ENCODE peak calls at places on chromosomes 1 and 21, in six cellular contexts. H is stomach, W is A549, L is spleen, O is tibial artery, P is tibial nerve. K is an unnamed sample. For H3K4me1, the result is how much of the 10 kb centered on the place peaks cover.

GRCh38 chr1:69175078-69175477 is 392.6 kb upstream of the LRRC7 start:
- DNase-seq in P (no peak), W (no peak), O (no peak), H (no peak), L (no peak), K (no peak)

GRCh38 chr1:7752512-7753417 is 18.3 kb upstream of the VAMP3 start:
- DNase-seq in L (no peak), P (peak), O (peak), W (peak), H (peak), K (peak)

GRCh38 chr1:12132078-12132477 is 34.7 kb upstream of the TNFRSF1B start:
- DNase-seq in L (peak), W (no peak), O (peak), H (no peak), P (peak), K (no peak)

GRCh38 chr21:34116569-34116968 is 43.2 kb downstream of the MRPS6 start:
- DNase-seq in L (no peak), O (no peak), H (no peak), P (no peak), W (no peak), K (no peak)

GRCh38 chr1:67894981-67895735 is 61.9 kb upstream of the GNG12 start:
- DNase-seq in W (no peak), L (no peak), H (no peak), P (no peak), O (no peak), K (no peak)

GRCh38 chr21:29194847-29195246 is 64.4 kb downstream of the MAP3K7CL start:
- DNase-seq in L (no peak), W (no peak), O (no peak), H (no peak), P (no peak), K (no peak)

GRCh38 chr21:45695086-45695485 is 51.6 kb downstream of the PCBP3 start:
- DNase-seq in H (no peak), W (no peak), P (no peak), O (no peak), L (no peak), K (peak)

GRCh38 chr21:29181799-29182470 is 51.5 kb downstream of the MAP3K7CL start:
- DNase-seq in O (no peak), H (no peak), P (no peak), W (peak), L (no peak), K (no peak)

GRCh38 chr1:229025576-229025975 is 245.3 kb upstream of the RAB4A start:
- DNase-seq in P (no peak), W (no peak), L (no peak), H (no peak), O (no peak), K (no peak)

GRCh38 chr1:62089570-62089969 is 105.1 kb upstream of the L1TD1 start:
- DNase-seq in P (no peak), O (no peak), H (no peak), W (no peak), L (no peak), K (no peak)

GRCh38 chr1:9315411-9316079 is 22.9 kb downstream of the SPSB1 start:
- DNase-seq in W (no peak), L (no peak), H (no peak), P (no peak), O (no peak), K (no peak)

GRCh38 chr1:39183503-39184353 is 20.8 kb upstream of the MACF1 start:
- DNase-seq in L (no peak), W (peak), H (peak), P (no peak), O (peak), K (no peak)

GRCh38 chr1:33397994-33398393 is 32.9 kb downstream of the PHC2 start:
- DNase-seq in H (no peak), O (no peak), W (no peak), L (no peak), P (no peak), K (no peak)

GRCh38 chr1:150999051-150999674 is 7.5 kb downstream of the MINDY1 start:
- DNase-seq in L (no peak), P (no peak), W (no peak), H (no peak), O (no peak), K (no peak)

GRCh38 chr1:47524272-47524671 is 86.4 kb downstream of the FOXD2 start:
- DNase-seq in W (no peak), L (no peak), O (no peak), H (no peak), P (no peak), K (no peak)

GRCh38 chr1:57377731-57378139 is 46.1 kb downstream of the DAB1 start:
- DNase-seq in H (no peak), W (no peak), L (no peak), O (no peak), P (no peak), K (no peak)

GRCh38 chr1:188043536-188044245 is 1214.9 kb downstream of the PLA2G4A start:
- DNase-seq in H (no peak), L (no peak), P (no peak), W (no peak), O (no peak), K (no peak)

GRCh38 chr1:42340093-42340492 is 5.1 kb upstream of the FOXJ3 start:
- DNase-seq in L (no peak), P (no peak), W (peak), H (peak), O (no peak), K (no peak)

GRCh38 chr1:118914379-118915161 is 73.6 kb downstream of the TBX15 start:
- DNase-seq in O (no peak), L (no peak), H (no peak), W (peak), P (no peak), K (no peak)

GRCh38 chr21:33808715-33809367 is 106.8 kb downstream of the ATP5PO start:
- DNase-seq in L (no peak), W (no peak), O (no peak), H (no peak), P (no peak), K (no peak)

GRCh38 chr1:228997721-228998144 is 262.5 kb downstream of the RHOU start:
- DNase-seq in W (no peak), H (no peak), L (no peak), P (no peak), O (no peak), K (no peak)

GRCh38 chr1:220157738-220158137 is 63.8 kb downstream of the IARS2 start:
- DNase-seq in P (no peak), H (no peak), W (no peak), O (no peak), L (no peak), K (no peak)

GRCh38 chr1:88061106-88061829 is 622.8 kb upstream of the PKN2 start:
- DNase-seq in P (peak), O (peak), H (peak), L (no peak), W (peak), K (peak)

GRCh38 chr1:226408285-226409184 is 642 bp upstream of the PARP1 start:
- DNase-seq in P (no peak), H (no peak), O (no peak), W (no peak), L (peak), K (no peak)

GRCh38 chr1:113156368-113156767 is 83.4 kb downstream of the LRIG2 start:
- DNase-seq in O (no peak), L (no peak), H (no peak), W (no peak), P (no peak), K (no peak)

GRCh38 chr1:8089535-8090228 is 63.6 kb upstream of the ERRFI1 start:
- DNase-seq in W (no peak), H (no peak), P (no peak), L (no peak), O (no peak), K (no peak)

GRCh38 chr21:39153842-39154241 is 29.4 kb downstream of the PSMG1 start:
- DNase-seq in H (no peak), L (no peak), O (no peak), W (no peak), P (no peak), K (no peak)

GRCh38 chr1:45953934-45954333 is 150.5 kb downstream of the MAST2 start:
- DNase-seq in L (no peak), W (no peak), H (no peak), O (no peak), P (no peak), K (peak)

GRCh38 chr1:41931578-41931977 is 12.9 kb upstream of the HIVEP3 start:
- DNase-seq in W (no peak), H (no peak), L (no peak), P (no peak), O (no peak), K (no peak)

GRCh38 chr1:175118375-175118774 is 50.7 kb downstream of the TNN start:
- DNase-seq in W (no peak), P (no peak), H (no peak), L (no peak), O (no peak), K (no peak)

GRCh38 chr1:97210302-97210701 is 488.7 kb downstream of the PTBP2 start:
- DNase-seq in P (no peak), O (no peak), L (no peak), W (no peak), H (no peak), K (no peak)

GRCh38 chr1:237300642-237301041 is 258.7 kb downstream of the RYR2 start:
- DNase-seq in W (no peak), O (no peak), P (no peak), L (no peak), H (no peak), K (no peak)

GRCh38 chr1:109814223-109814622 is 50.5 kb upstream of the EPS8L3 start:
- DNase-seq in H (no peak), P (no peak), O (no peak), L (no peak), W (no peak), K (no peak)

GRCh38 chr1:109817881-109818280 is 54.2 kb upstream of the EPS8L3 start:
- DNase-seq in L (no peak), O (no peak), H (no peak), P (no peak), W (no peak), K (no peak)

GRCh38 chr1:109814993-109815786 is 51.5 kb upstream of the EPS8L3 start:
- DNase-seq in L (no peak), H (no peak), W (no peak), O (no peak), P (no peak), K (no peak)

GRCh38 chr1:109816975-109817535 is 53.3 kb upstream of the EPS8L3 start:
- DNase-seq in P (no peak), H (no peak), L (no peak), O (no peak), W (no peak), K (no peak)

DNA sequence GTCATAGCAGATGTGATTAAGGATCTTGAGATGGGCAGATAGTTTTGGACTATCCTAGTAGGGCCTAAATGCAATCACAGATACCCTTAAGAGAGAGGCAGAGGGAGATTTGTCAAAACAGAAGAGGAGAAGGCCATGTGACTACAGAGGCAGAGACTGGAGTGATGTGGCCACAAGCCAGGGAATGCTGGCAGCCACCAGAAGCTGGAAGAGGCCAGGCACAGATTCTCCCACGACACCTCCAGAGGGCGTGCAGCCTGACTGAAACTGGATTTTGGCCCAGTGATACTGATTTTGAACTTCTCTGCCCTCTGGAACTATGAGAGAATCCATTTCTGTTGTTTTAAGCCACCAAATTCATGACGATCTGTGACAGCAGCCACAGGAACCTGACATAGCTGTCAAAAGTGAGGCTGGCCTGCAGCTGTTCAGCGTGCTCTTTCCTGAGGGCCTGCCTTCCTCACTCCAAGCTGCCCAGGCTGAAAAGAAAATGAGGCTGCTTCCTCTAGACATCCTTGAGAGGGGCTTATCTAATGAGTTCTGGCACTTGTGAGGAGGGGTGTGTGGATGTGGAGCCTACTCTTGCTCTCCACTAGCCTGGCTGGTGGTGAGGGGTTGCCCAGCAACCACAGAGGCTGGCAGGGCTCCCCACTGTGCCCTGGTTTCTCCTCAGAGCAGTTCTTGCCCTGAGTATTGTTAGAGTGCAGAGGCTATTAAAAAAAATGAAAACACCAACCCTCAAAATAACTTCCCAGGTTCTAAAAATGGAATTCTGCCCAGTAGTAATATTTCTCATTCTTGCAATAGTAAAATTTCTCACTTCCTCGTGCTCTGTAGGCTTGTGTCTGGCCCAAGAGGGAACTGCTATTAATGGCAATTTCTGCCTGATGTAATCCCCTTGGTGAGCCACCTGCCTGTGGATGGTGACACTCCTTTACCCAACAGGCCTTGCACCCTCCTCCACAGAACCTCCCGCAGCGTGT is 52.4 kb upstream of the EPS8L3 start:
- DNase-seq in W (no peak), L (no peak), H (no peak), O (peak), P (no peak), K (no peak)
- H3K4me1 ChIP-seq in W (under half), L (under half), H (under half), O (under half), P (under half), K (under half)

GRCh38 chr1:31761883-31762282 is 2.3 kb downstream of the ADGRB2 start:
- DNase-seq in O (no peak), L (no peak), P (no peak), W (no peak), H (no peak), K (no peak)
- H3K4me3 ChIP-seq in O (no peak), L (no peak), P (no peak), W (no peak), H (no peak), K (no peak)

GRCh38 chr1:55426156-55426555 is 211.0 kb upstream of the USP24 start:
- DNase-seq in W (no peak), O (no peak), P (no peak), L (no peak), H (no peak), K (no peak)

GRCh38 chr1:55428236-55428635 is 213.1 kb upstream of the USP24 start:
- DNase-seq in L (no peak), W (no peak), H (no peak), O (no peak), P (no peak), K (no peak)

GRCh38 chr1:55425310-55425930 is 210.3 kb upstream of the USP24 start:
- DNase-seq in L (no peak), W (no peak), O (no peak), P (no peak), H (no peak), K (no peak)

GRCh38 chr1:55427576-55427975 is 212.4 kb upstream of the USP24 start:
- DNase-seq in P (no peak), W (no peak), O (no peak), H (no peak), L (no peak), K (no peak)

GRCh38 chr1:55426619-55427018 is 211.5 kb upstream of the USP24 start:
- DNase-seq in O (no peak), W (no peak), H (no peak), P (no peak), L (no peak), K (no peak)
- H3K4me1 ChIP-seq in O (under half), W (under half), H (under half), P (under half), L (under half), K (under half)

DNA sequence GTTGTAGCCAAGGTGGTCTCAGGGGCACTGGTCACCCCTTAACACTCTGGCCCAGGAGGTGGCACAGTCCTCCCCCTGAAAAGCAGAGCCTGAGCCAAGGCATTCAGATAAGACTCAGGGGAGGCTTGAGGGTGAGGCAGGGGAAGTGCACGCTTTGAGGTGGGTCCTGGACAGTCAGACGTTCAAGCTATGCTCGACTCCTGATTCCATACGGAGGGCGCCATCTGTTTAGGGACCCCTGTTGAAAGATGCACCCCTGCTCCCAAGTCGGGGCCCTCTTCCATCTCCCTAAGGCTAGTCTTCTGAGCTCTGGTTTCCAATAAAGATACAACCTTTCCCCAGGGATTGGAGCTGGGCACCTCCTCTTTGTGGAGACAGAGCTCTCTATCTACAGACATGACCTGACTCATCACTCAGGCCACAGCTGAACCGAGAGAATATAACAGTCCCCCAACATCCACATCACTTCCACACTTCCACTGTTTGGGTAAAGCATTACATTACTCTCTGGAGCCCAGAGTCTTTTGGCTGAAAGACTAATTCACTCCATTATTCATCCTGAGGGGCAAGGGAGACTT is 13.1 kb upstream of the CHI3L1 start:
- DNase-seq in L (no peak), P (no peak), H (peak), O (no peak), W (no peak), K (no peak)
- H3K4me3 ChIP-seq in L (no peak), P (no peak), H (no peak), O (no peak), W (no peak), K (no peak)

GRCh38 chr1:184416476-184416875 is 29.6 kb downstream of the C1orf21 start:
- DNase-seq in H (no peak), O (no peak), P (no peak), L (no peak), W (no peak), K (no peak)

GRCh38 chr1:184418955-184419733 is 32.3 kb downstream of the C1orf21 start:
- DNase-seq in H (no peak), L (no peak), P (no peak), W (no peak), O (no peak), K (no peak)

GRCh38 chr1:184416921-184417320 is 30.1 kb downstream of the C1orf21 start:
- DNase-seq in L (no peak), W (no peak), O (no peak), P (no peak), H (no peak), K (no peak)

GRCh38 chr1:184422490-184423233 is 35.8 kb downstream of the C1orf21 start:
- DNase-seq in W (no peak), L (no peak), O (no peak), H (no peak), P (no peak), K (no peak)

DNA sequence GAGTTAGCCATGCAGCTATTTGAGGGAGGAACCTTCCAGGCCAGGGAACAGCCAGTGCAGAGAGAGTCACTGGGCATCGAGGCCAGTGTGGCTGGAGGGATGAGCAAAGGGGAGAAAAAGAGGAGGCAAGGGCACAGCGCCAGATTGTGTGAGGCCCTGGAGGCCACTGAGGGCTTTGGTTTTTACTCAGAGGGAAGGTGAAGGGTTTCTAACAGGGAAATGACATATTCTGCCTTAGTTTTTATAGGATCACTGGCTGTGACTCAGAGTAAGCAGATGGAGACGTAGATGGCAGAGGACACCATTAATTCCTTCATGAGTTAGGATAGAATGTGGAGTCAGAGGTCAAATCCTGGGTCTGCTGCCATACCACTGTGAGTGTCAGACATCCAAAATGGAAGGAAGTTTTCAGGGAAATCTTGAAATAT is 32.9 kb downstream of the C1orf21 start:
- DNase-seq in P (no peak), L (no peak), O (no peak), H (no peak), W (no peak), K (no peak)
- H3K4me1 ChIP-seq in P (under half), L (under half), O (under half), H (under half), W (under half), K (under half)

DNA sequence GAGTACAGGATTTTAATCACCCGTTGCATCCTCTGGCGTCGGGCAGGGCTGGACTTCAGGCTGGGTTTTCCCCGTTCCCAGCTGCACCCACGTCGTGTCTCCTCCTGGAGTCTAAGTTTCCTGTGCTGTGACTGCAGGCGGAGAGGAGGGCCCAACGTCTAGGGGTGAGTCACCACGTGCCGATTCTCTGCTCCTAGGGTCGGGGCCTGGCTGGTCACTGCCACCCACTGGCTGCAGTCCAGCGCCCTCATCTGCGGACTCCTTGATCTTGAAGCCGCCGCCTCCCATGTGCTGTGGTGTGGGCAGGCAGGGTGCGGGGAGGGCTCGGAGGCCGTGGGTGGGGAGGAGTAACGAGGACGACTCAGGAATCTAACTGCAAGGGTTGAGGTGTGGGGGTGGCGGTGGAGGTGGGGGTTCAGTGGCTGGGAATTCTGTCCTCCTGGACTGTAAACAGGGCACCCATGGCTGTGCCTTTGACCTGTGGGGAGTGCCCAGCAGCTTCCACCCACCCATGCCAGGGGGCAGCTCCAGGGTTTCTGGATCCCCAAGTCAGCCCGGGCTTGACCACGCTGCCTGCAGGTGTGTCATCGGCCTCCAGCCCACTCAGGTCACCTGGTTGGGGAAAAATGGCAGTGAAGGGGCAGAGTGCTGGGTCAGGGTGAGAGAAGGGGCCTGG is 77.8 kb downstream of the ALPL start:
- DNase-seq in H (peak), W (peak), L (no peak), P (peak), O (peak), K (no peak)
- H3K4me3 ChIP-seq in H (no peak), W (no peak), L (no peak), P (no peak), O (no peak), K (no peak)

GRCh38 chr21:41241341-41241740 is 73.4 kb downstream of the BACE2 start:
- DNase-seq in H (no peak), P (no peak), L (no peak), O (no peak), W (no peak), K (no peak)

GRCh38 chr21:41243107-41243506 is 73.5 kb upstream of the FAM3B start:
- DNase-seq in P (no peak), H (no peak), O (no peak), L (no peak), W (no peak), K (no peak)

GRCh38 chr21:41242238-41242829 is 74.3 kb upstream of the FAM3B start:
- DNase-seq in P (no peak), W (no peak), H (no peak), L (no peak), O (no peak), K (no peak)

GRCh38 chr21:41236361-41236973 is 68.5 kb downstream of the BACE2 start:
- DNase-seq in P (no peak), H (no peak), O (no peak), W (no peak), L (no peak), K (no peak)

GRCh38 chr21:41240040-41240439 is 72.1 kb downstream of the BACE2 start:
- DNase-seq in W (no peak), L (no peak), O (no peak), P (no peak), H (no peak), K (no peak)
- H3K4me1 ChIP-seq in W (under half), L (under half), O (under half), P (under half), H (under half), K (under half)